ENCODE peak calls at places on chromosomes 13 and 19, in four cellular contexts. One of them, this sample, is unnamed. For H3K27me3 and H3K4me1, the result is how much of the 10 kb centered on the place peaks cover.

GRCh38 chr13:51221674-51222509 is at the start of gene FAM124A:
- DNase-seq in ascending aorta: peak
- DNase-seq in testis: no peak
- DNase-seq in astrocyte: no peak
- DNase-seq in this sample: no peak

GRCh38 chr19:17946965-17947784 is 14.4 kb downstream of the CCDC124 start:
- DNase-seq in ascending aorta: no peak
- DNase-seq in testis: peak
- DNase-seq in astrocyte: no peak
- DNase-seq in this sample: no peak

GRCh38 chr13:105219636-105220035 is 1315.8 kb downstream of the EFNB2 start:
- DNase-seq in ascending aorta: no peak
- DNase-seq in testis: no peak
- DNase-seq in astrocyte: peak
- DNase-seq in this sample: peak

GRCh38 chr13:36804588-36804987 is 14.4 kb upstream of the RFXAP start:
- DNase-seq in ascending aorta: no peak
- DNase-seq in testis: no peak
- DNase-seq in astrocyte: no peak
- DNase-seq in this sample: no peak

GRCh38 chr13:98228661-98229349 is 51.7 kb upstream of the RNF113B start:
- DNase-seq in ascending aorta: no peak
- DNase-seq in testis: no peak
- DNase-seq in astrocyte: peak
- DNase-seq in this sample: no peak

GRCh38 chr13:49499889-49500660 is 4.3 kb downstream of the PHF11 start:
- DNase-seq in ascending aorta: no peak
- DNase-seq in testis: no peak
- DNase-seq in astrocyte: peak
- DNase-seq in this sample: peak

GRCh38 chr13:38514575-38514974 is 164.9 kb downstream of the UFM1 start:
- DNase-seq in ascending aorta: no peak
- DNase-seq in testis: no peak
- DNase-seq in astrocyte: no peak
- DNase-seq in this sample: no peak

GRCh38 chr13:50846861-50847475 is 3.5 kb upstream of the DLEU7 start:
- DNase-seq in ascending aorta: no peak
- DNase-seq in testis: no peak
- DNase-seq in astrocyte: no peak
- DNase-seq in this sample: no peak

GRCh38 chr19:11986754-11987153 is 21.9 kb downstream of the ZNF763 start:
- DNase-seq in ascending aorta: no peak
- DNase-seq in testis: no peak
- DNase-seq in astrocyte: no peak
- DNase-seq in this sample: no peak

GRCh38 chr13:77026783-77027621 is at the start of gene FBXL3:
- DNase-seq in ascending aorta: peak
- DNase-seq in testis: peak
- DNase-seq in astrocyte: peak
- DNase-seq in this sample: peak

GRCh38 chr13:99058527-99059495 is 80.9 kb upstream of the DOCK9 start:
- DNase-seq in ascending aorta: no peak
- DNase-seq in testis: no peak
- DNase-seq in astrocyte: no peak
- DNase-seq in this sample: no peak

GRCh38 chr19:47663911-47664771 is 49.1 kb upstream of the EHD2 start:
- DNase-seq in ascending aorta: peak
- DNase-seq in testis: peak
- DNase-seq in astrocyte: peak
- DNase-seq in this sample: peak

GRCh38 chr13:66995366-66995663 is 234.8 kb downstream of the PCDH9 start:
- DNase-seq in ascending aorta: no peak
- DNase-seq in testis: no peak
- DNase-seq in astrocyte: no peak
- DNase-seq in this sample: no peak

GRCh38 chr19:7196721-7197168 is 97.5 kb downstream of the INSR start:
- DNase-seq in ascending aorta: peak
- DNase-seq in testis: peak
- DNase-seq in astrocyte: no peak
- DNase-seq in this sample: no peak

GRCh38 chr13:108463365-108463764 is 166.0 kb upstream of the MYO16 start:
- DNase-seq in ascending aorta: no peak
- DNase-seq in testis: no peak
- DNase-seq in astrocyte: peak
- DNase-seq in this sample: peak

GRCh38 chr19:42170715-42171114 is 38.5 kb upstream of the POU2F2 start:
- DNase-seq in ascending aorta: no peak
- DNase-seq in testis: no peak
- DNase-seq in astrocyte: no peak
- DNase-seq in this sample: no peak

GRCh38 chr13:110518571-110518970 is 43.0 kb downstream of the RAB20 start:
- DNase-seq in ascending aorta: no peak
- DNase-seq in testis: no peak
- DNase-seq in astrocyte: no peak
- DNase-seq in this sample: no peak

GRCh38 chr19:13165091-13165997 is 15.1 kb downstream of the IER2 start:
- DNase-seq in ascending aorta: no peak
- DNase-seq in testis: no peak
- DNase-seq in astrocyte: no peak
- DNase-seq in this sample: no peak

GRCh38 chr19:16118489-16119033 is 6.9 kb downstream of the RAB8A start:
- DNase-seq in ascending aorta: no peak
- DNase-seq in testis: no peak
- DNase-seq in astrocyte: no peak
- DNase-seq in this sample: no peak

GRCh38 chr19:6066661-6067646 is 43.3 kb downstream of the RFX2 start:
- DNase-seq in ascending aorta: peak
- DNase-seq in testis: peak
- DNase-seq in astrocyte: peak
- DNase-seq in this sample: peak

GRCh38 chr19:13143135-13143534 is 7.0 kb downstream of the STX10 start:
- DNase-seq in ascending aorta: no peak
- DNase-seq in testis: no peak
- DNase-seq in astrocyte: peak
- DNase-seq in this sample: no peak

GRCh38 chr13:50451609-50452008 is 391.9 kb downstream of the DLEU7 start:
- DNase-seq in ascending aorta: no peak
- DNase-seq in testis: no peak
- DNase-seq in astrocyte: no peak
- DNase-seq in this sample: no peak

GRCh38 chr19:17052439-17052838 is 22.8 kb downstream of the HAUS8 start:
- DNase-seq in ascending aorta: no peak
- DNase-seq in testis: peak
- DNase-seq in astrocyte: peak
- DNase-seq in this sample: no peak

GRCh38 chr13:80040219-80040976 is 300.5 kb downstream of the SPRY2 start:
- DNase-seq in ascending aorta: no peak
- DNase-seq in testis: no peak
- DNase-seq in astrocyte: peak
- DNase-seq in this sample: peak

DNA sequence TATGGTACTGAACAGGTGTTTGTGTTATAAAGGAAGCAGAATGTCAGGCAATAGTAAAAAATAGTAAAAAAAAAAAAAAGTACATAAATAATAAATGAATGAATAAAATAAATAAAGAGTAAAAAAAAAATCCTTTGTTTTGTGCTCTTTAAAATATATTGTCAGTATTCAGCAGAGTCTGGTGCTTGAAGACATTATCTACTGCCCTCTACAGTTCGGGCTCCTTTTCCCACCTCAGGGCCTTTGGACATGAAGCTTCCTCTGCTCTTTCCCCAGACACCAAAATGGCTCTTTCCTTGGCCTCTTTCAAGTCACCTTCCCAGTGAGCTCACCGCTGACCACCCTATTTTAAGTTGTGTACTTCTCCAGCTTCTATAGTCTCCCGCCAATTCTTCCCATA is 137.5 kb downstream of the TNFRSF19 start:
- DNase-seq in ascending aorta: no peak
- DNase-seq in testis: no peak
- DNase-seq in astrocyte: no peak
- DNase-seq in this sample: no peak
- TF ChIP-seq CTCF in ascending aorta: no peak
- TF ChIP-seq CTCF in testis: no peak
- TF ChIP-seq CTCF in astrocyte: peak
- TF ChIP-seq CTCF in this sample: peak

GRCh38 chr13:25135896-25136295 is 36.2 kb downstream of the AMER2 start:
- DNase-seq in ascending aorta: no peak
- DNase-seq in testis: no peak
- DNase-seq in astrocyte: no peak
- DNase-seq in this sample: no peak

GRCh38 chr13:25132984-25133383 is 37.0 kb downstream of the PABPC3 start:
- DNase-seq in ascending aorta: no peak
- DNase-seq in testis: no peak
- DNase-seq in astrocyte: no peak
- DNase-seq in this sample: no peak

GRCh38 chr13:25141042-25141441 is 31.0 kb downstream of the AMER2 start:
- DNase-seq in ascending aorta: no peak
- DNase-seq in testis: no peak
- DNase-seq in astrocyte: no peak
- DNase-seq in this sample: no peak

GRCh38 chr13:25136872-25137623 is 35.0 kb downstream of the AMER2 start:
- DNase-seq in ascending aorta: no peak
- DNase-seq in testis: no peak
- DNase-seq in astrocyte: no peak
- DNase-seq in this sample: no peak

DNA sequence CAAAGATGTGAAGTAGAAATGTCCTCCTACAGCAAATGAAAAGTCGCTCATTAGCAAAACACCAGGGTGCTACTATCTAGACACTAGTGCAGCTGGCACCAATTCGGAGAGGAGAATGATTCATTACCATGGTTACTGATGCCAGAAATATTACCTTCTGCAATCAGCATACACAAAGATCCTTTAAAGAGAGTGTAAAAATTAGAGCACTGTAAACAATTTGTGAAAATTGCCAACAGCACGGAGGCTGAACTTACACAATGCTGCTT is 34.5 kb downstream of the AMER2 start:
- DNase-seq in ascending aorta: no peak
- DNase-seq in testis: no peak
- DNase-seq in astrocyte: no peak
- DNase-seq in this sample: no peak
- H3K27me3 ChIP-seq in ascending aorta: under half
- H3K27me3 ChIP-seq in testis: under half
- H3K27me3 ChIP-seq in astrocyte: under half
- H3K27me3 ChIP-seq in this sample: under half

GRCh38 chr13:44407379-44407778 is 33.8 kb downstream of the SERP2 start:
- DNase-seq in ascending aorta: peak
- DNase-seq in testis: no peak
- DNase-seq in astrocyte: no peak
- DNase-seq in this sample: no peak
- H3K4me1 ChIP-seq in ascending aorta: under half
- H3K4me1 ChIP-seq in testis: under half
- H3K4me1 ChIP-seq in astrocyte: under half
- H3K4me1 ChIP-seq in this sample: under half

GRCh38 chr13:19888799-19889198 is 25.4 kb upstream of the ZMYM5 start:
- DNase-seq in ascending aorta: no peak
- DNase-seq in testis: no peak
- DNase-seq in astrocyte: no peak
- DNase-seq in this sample: no peak
- TF ChIP-seq CTCF in ascending aorta: no peak
- TF ChIP-seq CTCF in testis: no peak
- TF ChIP-seq CTCF in astrocyte: no peak
- TF ChIP-seq CTCF in this sample: peak

GRCh38 chr19:46491975-46492682 is 3.5 kb downstream of the PNMA8B start:
- DNase-seq in ascending aorta: no peak
- DNase-seq in testis: no peak
- DNase-seq in astrocyte: no peak
- DNase-seq in this sample: no peak
- H3K27me3 ChIP-seq in ascending aorta: under half
- H3K27me3 ChIP-seq in testis: under half
- H3K27me3 ChIP-seq in astrocyte: under half
- H3K27me3 ChIP-seq in this sample: under half

GRCh38 chr19:1750343-1751021 is 2.8 kb upstream of the ONECUT3 start:
- DNase-seq in ascending aorta: no peak
- DNase-seq in testis: no peak
- DNase-seq in astrocyte: no peak
- DNase-seq in this sample: no peak
- H3K4me1 ChIP-seq in ascending aorta: under half
- H3K4me1 ChIP-seq in testis: under half
- H3K4me1 ChIP-seq in astrocyte: under half
- H3K4me1 ChIP-seq in this sample: under half

GRCh38 chr19:8596168-8596567 is 14.3 kb downstream of the ADAMTS10 start:
- DNase-seq in ascending aorta: no peak
- DNase-seq in testis: no peak
- DNase-seq in astrocyte: no peak
- DNase-seq in this sample: no peak

GRCh38 chr19:8592231-8593009 is 15.2 kb upstream of the MYO1F start:
- DNase-seq in ascending aorta: peak
- DNase-seq in testis: peak
- DNase-seq in astrocyte: peak
- DNase-seq in this sample: no peak

GRCh38 chr19:8589177-8589714 is 12.0 kb upstream of the MYO1F start:
- DNase-seq in ascending aorta: no peak
- DNase-seq in testis: no peak
- DNase-seq in astrocyte: no peak
- DNase-seq in this sample: no peak

GRCh38 chr19:8595651-8596050 is 14.9 kb downstream of the ADAMTS10 start:
- DNase-seq in ascending aorta: no peak
- DNase-seq in testis: no peak
- DNase-seq in astrocyte: no peak
- DNase-seq in this sample: no peak

GRCh38 chr19:8593931-8594330 is 16.6 kb downstream of the ADAMTS10 start:
- DNase-seq in ascending aorta: no peak
- DNase-seq in testis: no peak
- DNase-seq in astrocyte: no peak
- DNase-seq in this sample: no peak
- TF ChIP-seq CTCF in ascending aorta: peak
- TF ChIP-seq CTCF in testis: peak
- TF ChIP-seq CTCF in astrocyte: peak
- TF ChIP-seq CTCF in this sample: peak

This sample was measured in foreskin keratinocyte.